ENCODE peak calls at places on chromosome 15, in five cellular contexts. One of them, this sample, is unnamed. For H3K4me1 and H3K27me3, the result is how much of the 10 kb centered on the place peaks cover.

GRCh38 chr15:47959617-47960398 is 161.0 kb upstream of the SLC24A5 start:
- DNase-seq in CD8-positive, alpha-beta memory T cell: no peak
- DNase-seq in adrenal gland: no peak
- DNase-seq in ovary: no peak
- DNase-seq in CD8-positive, alpha-beta T cell: no peak
- DNase-seq in this sample: no peak

GRCh38 chr15:79778378-79778990 is 118.3 kb downstream of the MTHFS start:
- DNase-seq in CD8-positive, alpha-beta memory T cell: no peak
- DNase-seq in adrenal gland: no peak
- DNase-seq in ovary: no peak
- DNase-seq in CD8-positive, alpha-beta T cell: no peak
- DNase-seq in this sample: no peak

GRCh38 chr15:62899090-62899493 is 143.5 kb upstream of the TPM1 start:
- DNase-seq in CD8-positive, alpha-beta memory T cell: no peak
- DNase-seq in adrenal gland: no peak
- DNase-seq in ovary: no peak
- DNase-seq in CD8-positive, alpha-beta T cell: no peak
- DNase-seq in this sample: no peak

GRCh38 chr15:74563442-74563841 is 22.4 kb downstream of the ARID3B start:
- DNase-seq in CD8-positive, alpha-beta memory T cell: no peak
- DNase-seq in adrenal gland: no peak
- DNase-seq in ovary: no peak
- DNase-seq in CD8-positive, alpha-beta T cell: no peak
- DNase-seq in this sample: no peak

GRCh38 chr15:90478981-90479481 is 50.7 kb upstream of the CRTC3 start:
- DNase-seq in CD8-positive, alpha-beta memory T cell: no peak
- DNase-seq in adrenal gland: peak
- DNase-seq in ovary: no peak
- DNase-seq in CD8-positive, alpha-beta T cell: no peak
- DNase-seq in this sample: no peak

GRCh38 chr15:69679623-69680228 is 227.1 kb downstream of the RPLP1 start:
- DNase-seq in CD8-positive, alpha-beta memory T cell: peak
- DNase-seq in adrenal gland: no peak
- DNase-seq in ovary: no peak
- DNase-seq in CD8-positive, alpha-beta T cell: peak
- DNase-seq in this sample: no peak

GRCh38 chr15:98649621-98649995 is 1.3 kb downstream of the IGF1R start:
- DNase-seq in CD8-positive, alpha-beta memory T cell: peak
- DNase-seq in adrenal gland: peak
- DNase-seq in ovary: peak
- DNase-seq in CD8-positive, alpha-beta T cell: peak
- DNase-seq in this sample: peak

GRCh38 chr15:31352911-31353811 is 26.5 kb downstream of the KLF13 start:
- DNase-seq in CD8-positive, alpha-beta memory T cell: peak
- DNase-seq in adrenal gland: peak
- DNase-seq in ovary: peak
- DNase-seq in CD8-positive, alpha-beta T cell: peak
- DNase-seq in this sample: peak

GRCh38 chr15:63218114-63218808 is 28.9 kb downstream of the RAB8B start:
- DNase-seq in CD8-positive, alpha-beta memory T cell: no peak
- DNase-seq in adrenal gland: no peak
- DNase-seq in ovary: no peak
- DNase-seq in CD8-positive, alpha-beta T cell: no peak
- DNase-seq in this sample: no peak

GRCh38 chr15:73838795-73839565 is 34.4 kb upstream of the TBC1D21 start:
- DNase-seq in CD8-positive, alpha-beta memory T cell: no peak
- DNase-seq in adrenal gland: peak
- DNase-seq in ovary: peak
- DNase-seq in CD8-positive, alpha-beta T cell: no peak
- DNase-seq in this sample: no peak

GRCh38 chr15:39846108-39846507 is 63.5 kb upstream of the FSIP1 start:
- DNase-seq in CD8-positive, alpha-beta memory T cell: no peak
- DNase-seq in adrenal gland: no peak
- DNase-seq in ovary: no peak
- DNase-seq in CD8-positive, alpha-beta T cell: no peak
- DNase-seq in this sample: no peak

GRCh38 chr15:69663982-69664381 is 211.4 kb downstream of the RPLP1 start:
- DNase-seq in CD8-positive, alpha-beta memory T cell: no peak
- DNase-seq in adrenal gland: no peak
- DNase-seq in ovary: no peak
- DNase-seq in CD8-positive, alpha-beta T cell: no peak
- DNase-seq in this sample: no peak

GRCh38 chr15:62075595-62076279 is 9.0 kb downstream of the C2CD4A start:
- DNase-seq in CD8-positive, alpha-beta memory T cell: no peak
- DNase-seq in adrenal gland: no peak
- DNase-seq in ovary: no peak
- DNase-seq in CD8-positive, alpha-beta T cell: no peak
- DNase-seq in this sample: no peak

GRCh38 chr15:41022487-41023090 is 69.3 kb downstream of the CHAC1 start:
- DNase-seq in CD8-positive, alpha-beta memory T cell: no peak
- DNase-seq in adrenal gland: peak
- DNase-seq in ovary: peak
- DNase-seq in CD8-positive, alpha-beta T cell: peak
- DNase-seq in this sample: peak

GRCh38 chr15:38696120-38696727 is 131.6 kb upstream of the RASGRP1 start:
- DNase-seq in CD8-positive, alpha-beta memory T cell: peak
- DNase-seq in adrenal gland: no peak
- DNase-seq in ovary: no peak
- DNase-seq in CD8-positive, alpha-beta T cell: peak
- DNase-seq in this sample: no peak

GRCh38 chr15:57727031-57727430 is 20.5 kb downstream of the POLR2M start:
- DNase-seq in CD8-positive, alpha-beta memory T cell: no peak
- DNase-seq in adrenal gland: no peak
- DNase-seq in ovary: no peak
- DNase-seq in CD8-positive, alpha-beta T cell: no peak
- DNase-seq in this sample: no peak

GRCh38 chr15:40347559-40348470 is 3.0 kb upstream of the PHGR1 start:
- DNase-seq in CD8-positive, alpha-beta memory T cell: no peak
- DNase-seq in adrenal gland: no peak
- DNase-seq in ovary: no peak
- DNase-seq in CD8-positive, alpha-beta T cell: no peak
- DNase-seq in this sample: no peak

GRCh38 chr15:80996247-80996646 is 4.5 kb upstream of the TLNRD1 start:
- DNase-seq in CD8-positive, alpha-beta memory T cell: no peak
- DNase-seq in adrenal gland: no peak
- DNase-seq in ovary: no peak
- DNase-seq in CD8-positive, alpha-beta T cell: no peak
- DNase-seq in this sample: no peak

GRCh38 chr15:74529911-74530310 is 11.1 kb upstream of the ARID3B start:
- DNase-seq in CD8-positive, alpha-beta memory T cell: no peak
- DNase-seq in adrenal gland: no peak
- DNase-seq in ovary: no peak
- DNase-seq in CD8-positive, alpha-beta T cell: no peak
- DNase-seq in this sample: peak

GRCh38 chr15:88476635-88477038 is 9.1 kb downstream of the MRPS11 start:
- DNase-seq in CD8-positive, alpha-beta memory T cell: no peak
- DNase-seq in adrenal gland: peak
- DNase-seq in ovary: peak
- DNase-seq in CD8-positive, alpha-beta T cell: no peak
- DNase-seq in this sample: no peak

GRCh38 chr15:80966431-80967197 is 23.0 kb downstream of the MESD start:
- DNase-seq in CD8-positive, alpha-beta memory T cell: no peak
- DNase-seq in adrenal gland: no peak
- DNase-seq in ovary: no peak
- DNase-seq in CD8-positive, alpha-beta T cell: no peak
- DNase-seq in this sample: no peak

GRCh38 chr15:66387176-66388056 is 704 bp downstream of the MAP2K1 start:
- DNase-seq in CD8-positive, alpha-beta memory T cell: peak
- DNase-seq in adrenal gland: peak
- DNase-seq in ovary: peak
- DNase-seq in CD8-positive, alpha-beta T cell: peak
- DNase-seq in this sample: peak

GRCh38 chr15:79083154-79083553 is 7.4 kb downstream of the RASGRF1 start:
- DNase-seq in CD8-positive, alpha-beta memory T cell: no peak
- DNase-seq in adrenal gland: no peak
- DNase-seq in ovary: no peak
- DNase-seq in CD8-positive, alpha-beta T cell: no peak
- DNase-seq in this sample: no peak

GRCh38 chr15:74320358-74321247 is 46.8 kb downstream of the CYP11A1 start:
- DNase-seq in CD8-positive, alpha-beta memory T cell: no peak
- DNase-seq in adrenal gland: no peak
- DNase-seq in ovary: peak
- DNase-seq in CD8-positive, alpha-beta T cell: peak
- DNase-seq in this sample: peak

GRCh38 chr15:39960411-39960810 is 26.5 kb downstream of the EIF2AK4 start:
- DNase-seq in CD8-positive, alpha-beta memory T cell: no peak
- DNase-seq in adrenal gland: no peak
- DNase-seq in ovary: no peak
- DNase-seq in CD8-positive, alpha-beta T cell: no peak
- DNase-seq in this sample: no peak

GRCh38 chr15:23035964-23036566 is 3.3 kb downstream of the TUBGCP5 start:
- DNase-seq in CD8-positive, alpha-beta memory T cell: peak
- DNase-seq in adrenal gland: no peak
- DNase-seq in ovary: no peak
- DNase-seq in CD8-positive, alpha-beta T cell: peak
- DNase-seq in this sample: peak

GRCh38 chr15:72342385-72342784 is 22.4 kb upstream of the CELF6 start:
- DNase-seq in CD8-positive, alpha-beta memory T cell: no peak
- DNase-seq in adrenal gland: no peak
- DNase-seq in ovary: no peak
- DNase-seq in CD8-positive, alpha-beta T cell: peak
- DNase-seq in this sample: no peak

DNA sequence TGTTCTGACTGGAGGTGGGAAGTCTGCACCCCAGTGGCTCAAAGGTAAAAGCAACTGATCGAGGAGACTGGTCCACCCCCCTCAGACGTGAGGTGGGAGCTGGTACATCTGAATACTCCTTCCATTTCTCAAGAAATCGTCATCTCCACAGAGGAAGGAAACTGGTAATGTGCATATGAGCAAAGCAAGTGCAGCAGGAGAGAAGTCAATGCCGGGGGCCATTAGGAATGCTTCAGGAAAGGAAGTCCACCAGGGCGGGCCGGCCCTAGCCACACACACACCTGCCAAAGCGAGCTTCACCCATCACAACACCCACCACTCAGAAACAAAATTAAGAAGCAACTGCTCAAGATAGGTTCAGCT is 8.5 kb downstream of the TBC1D2B start:
- DNase-seq in CD8-positive, alpha-beta memory T cell: no peak
- DNase-seq in adrenal gland: no peak
- DNase-seq in ovary: no peak
- DNase-seq in CD8-positive, alpha-beta T cell: no peak
- DNase-seq in this sample: no peak
- H3K4me3 ChIP-seq in CD8-positive, alpha-beta memory T cell: peak
- H3K4me3 ChIP-seq in adrenal gland: no peak
- H3K4me3 ChIP-seq in ovary: no peak
- H3K4me3 ChIP-seq in CD8-positive, alpha-beta T cell: peak
- H3K4me3 ChIP-seq in this sample: no peak

DNA sequence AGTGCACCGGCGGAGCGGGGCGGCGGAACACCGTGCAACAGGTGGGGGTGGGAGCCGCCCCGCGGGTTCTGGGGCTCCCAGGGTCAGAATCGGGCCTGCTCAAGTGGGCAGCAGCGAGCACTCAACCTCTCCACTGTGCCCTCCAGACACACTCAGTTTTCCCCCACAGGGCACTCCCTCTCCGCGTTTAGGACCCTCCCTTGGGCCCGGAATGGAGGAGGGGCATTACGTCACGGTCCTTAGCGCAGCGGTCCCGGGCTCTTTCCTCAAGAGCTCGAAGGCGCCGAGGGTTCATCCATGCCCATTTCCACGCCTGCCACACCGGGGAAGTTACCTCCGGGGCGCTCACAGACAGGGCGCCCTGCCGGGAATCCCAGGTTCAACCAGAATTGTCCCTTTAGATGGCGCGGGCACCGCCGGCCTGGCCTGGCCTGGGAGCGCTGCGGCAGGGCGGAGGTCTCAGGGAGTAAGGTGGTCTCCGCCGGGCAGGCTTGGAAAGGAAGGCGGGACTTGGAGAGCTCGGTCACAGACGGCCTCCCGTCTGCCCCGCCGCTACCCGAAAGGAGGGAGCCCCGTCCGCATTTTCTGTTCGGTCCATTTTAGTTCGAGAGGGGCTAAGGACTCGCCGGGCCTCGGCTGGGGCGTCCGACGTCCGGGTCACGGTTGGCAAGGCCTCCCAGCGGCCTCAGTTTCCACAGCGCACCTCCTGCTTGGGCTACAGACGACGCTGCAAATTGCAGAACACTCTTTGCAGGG is 5.1 kb downstream of the RNU6-1 start:
- DNase-seq in CD8-positive, alpha-beta memory T cell: peak
- DNase-seq in adrenal gland: no peak
- DNase-seq in ovary: peak
- DNase-seq in CD8-positive, alpha-beta T cell: no peak
- DNase-seq in this sample: no peak
- H3K4me1 ChIP-seq in CD8-positive, alpha-beta memory T cell: under half
- H3K4me1 ChIP-seq in adrenal gland: under half
- H3K4me1 ChIP-seq in ovary: under half
- H3K4me1 ChIP-seq in CD8-positive, alpha-beta T cell: under half
- H3K4me1 ChIP-seq in this sample: under half

GRCh38 chr15:60228096-60228495 is 169.7 kb downstream of the ANXA2 start:
- DNase-seq in CD8-positive, alpha-beta memory T cell: no peak
- DNase-seq in adrenal gland: no peak
- DNase-seq in ovary: no peak
- DNase-seq in CD8-positive, alpha-beta T cell: no peak
- DNase-seq in this sample: no peak

GRCh38 chr15:60223161-60223560 is 174.6 kb downstream of the ANXA2 start:
- DNase-seq in CD8-positive, alpha-beta memory T cell: no peak
- DNase-seq in adrenal gland: no peak
- DNase-seq in ovary: no peak
- DNase-seq in CD8-positive, alpha-beta T cell: no peak
- DNase-seq in this sample: no peak

GRCh38 chr15:60228619-60229018 is 169.2 kb downstream of the ANXA2 start:
- DNase-seq in CD8-positive, alpha-beta memory T cell: no peak
- DNase-seq in adrenal gland: no peak
- DNase-seq in ovary: no peak
- DNase-seq in CD8-positive, alpha-beta T cell: no peak
- DNase-seq in this sample: no peak
- H3K27me3 ChIP-seq in CD8-positive, alpha-beta memory T cell: under half
- H3K27me3 ChIP-seq in adrenal gland: under half
- H3K27me3 ChIP-seq in ovary: under half
- H3K27me3 ChIP-seq in CD8-positive, alpha-beta T cell: under half
- H3K27me3 ChIP-seq in this sample: under half

DNA sequence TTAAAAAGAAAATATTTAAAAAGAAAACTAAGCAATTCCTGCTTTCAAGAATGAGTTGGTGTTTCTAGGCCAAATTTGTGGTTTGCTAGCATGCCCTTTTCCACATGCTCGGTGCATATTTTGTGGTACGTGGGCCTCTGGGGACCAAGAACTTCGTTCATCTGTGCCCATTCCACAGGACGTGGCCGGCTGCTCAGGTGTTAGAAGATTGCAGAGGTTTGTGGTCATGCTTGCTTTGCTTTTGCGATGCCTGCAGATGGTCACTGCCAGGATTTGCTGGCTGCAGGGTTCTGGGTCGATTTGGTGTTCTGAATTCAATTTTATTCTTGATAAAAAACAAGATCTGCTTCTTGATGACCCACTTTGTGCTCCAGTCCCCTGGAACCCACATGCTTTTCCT is 7.5 kb downstream of the PSTPIP1 start:
- DNase-seq in CD8-positive, alpha-beta memory T cell: no peak
- DNase-seq in adrenal gland: no peak
- DNase-seq in ovary: no peak
- DNase-seq in CD8-positive, alpha-beta T cell: no peak
- DNase-seq in this sample: no peak
- H3K4me3 ChIP-seq in CD8-positive, alpha-beta memory T cell: peak
- H3K4me3 ChIP-seq in adrenal gland: no peak
- H3K4me3 ChIP-seq in ovary: no peak
- H3K4me3 ChIP-seq in CD8-positive, alpha-beta T cell: peak
- H3K4me3 ChIP-seq in this sample: no peak